ENCODE peak calls at places on chromosomes 12 and 14, in four cellular contexts. C is AG04450, W is fibroblast of lung, V is upper lobe of left lung. B is an unnamed sample.

GRCh38 chr12:53963434-53964314 is 9.0 kb downstream of the HOXC12 start:
- DNase-seq in C (no peak), W (no peak), V (peak), B (no peak)

GRCh38 chr12:40718878-40719372 is 26.7 kb downstream of the CNTN1 start:
- DNase-seq in C (no peak), W (no peak), V (no peak), B (no peak)

GRCh38 chr12:68536885-68537284 is 73.8 kb upstream of the RAP1B start:
- DNase-seq in C (no peak), W (no peak), V (no peak), B (no peak)

GRCh38 chr12:102631274-102631673 is 150.9 kb upstream of the IGF1 start:
- DNase-seq in C (peak), W (peak), V (no peak), B (no peak)

GRCh38 chr12:24015771-24016170 is 66.3 kb upstream of the SOX5 start:
- DNase-seq in C (no peak), W (no peak), V (no peak), B (no peak)

GRCh38 chr12:49585477-49586445 is 17.8 kb upstream of the MCRS1 start:
- DNase-seq in C (no peak), W (no peak), V (no peak), B (no peak)

GRCh38 chr12:92695056-92695455 is 7.7 kb upstream of the PLEKHG7 start:
- DNase-seq in C (no peak), W (no peak), V (no peak), B (no peak)

GRCh38 chr14:44567997-44568396 is 60.9 kb upstream of the FSCB start:
- DNase-seq in C (no peak), W (no peak), V (no peak), B (no peak)

GRCh38 chr14:23040100-23040499 is 1.9 kb upstream of the PSMB11 start:
- DNase-seq in C (no peak), W (no peak), V (no peak), B (no peak)

GRCh38 chr14:93100570-93100969 is 15.2 kb downstream of the ITPK1 start:
- DNase-seq in C (no peak), W (no peak), V (no peak), B (no peak)

GRCh38 chr14:99229654-99230215 is 42.3 kb downstream of the BCL11B start:
- DNase-seq in C (no peak), W (no peak), V (no peak), B (no peak)

GRCh38 chr12:53352331-53353258 is 16.4 kb upstream of the SP7 start:
- DNase-seq in C (peak), W (peak), V (no peak), B (peak)

GRCh38 chr12:130280226-130280625 is 57.5 kb upstream of the PIWIL1 start:
- DNase-seq in C (no peak), W (no peak), V (no peak), B (no peak)

GRCh38 chr12:51972849-51973273 is 21.4 kb downstream of the ACVR1B start:
- DNase-seq in C (no peak), W (peak), V (no peak), B (no peak)

GRCh38 chr12:64180951-64181350 is 41.1 kb downstream of the KICS2 start:
- DNase-seq in C (no peak), W (peak), V (no peak), B (no peak)

GRCh38 chr12:119681953-119682352 is 14.0 kb downstream of the PRKAB1 start:
- DNase-seq in C (no peak), W (no peak), V (no peak), B (no peak)

GRCh38 chr12:99957866-99958466 is 26.8 kb downstream of the ANKS1B start:
- DNase-seq in C (no peak), W (no peak), V (no peak), B (no peak)

GRCh38 chr12:11059784-11060183 is 2.3 kb downstream of the TAS2R46 start:
- DNase-seq in C (no peak), W (peak), V (no peak), B (no peak)

GRCh38 chr14:74804219-74804825 is 41.2 kb downstream of the YLPM1 start:
- DNase-seq in C (peak), W (peak), V (no peak), B (no peak)

GRCh38 chr14:64303471-64303917 is 9.3 kb upstream of the ESR2 start:
- DNase-seq in C (no peak), W (peak), V (no peak), B (no peak)

GRCh38 chr14:72779679-72780078 is 114.2 kb downstream of the DPF3 start:
- DNase-seq in C (no peak), W (no peak), V (no peak), B (no peak)

GRCh38 chr12:108240027-108240785 is 98.9 kb downstream of the CMKLR1 start:
- DNase-seq in C (no peak), W (no peak), V (peak), B (no peak)
- TF ChIP-seq CTCF in C (no peak), W (no peak), V (no peak), B (no peak)

GRCh38 chr14:95515523-95516517 is 630 bp downstream of the SYNE3 start:
- DNase-seq in C (no peak), W (no peak), V (peak), B (no peak)
- TF ChIP-seq CTCF in C (peak), W (peak), V (peak), B (no peak)

GRCh38 chr14:91884664-91885063 is 17.3 kb upstream of the TC2N start:
- DNase-seq in C (no peak), W (no peak), V (no peak), B (no peak)
- TF ChIP-seq CTCF in C (no peak), W (no peak), V (no peak), B (no peak)

GRCh38 chr12:15613981-15614380 is 175.2 kb downstream of the EPS8 start:
- DNase-seq in C (no peak), W (peak), V (no peak), B (no peak)
- TF ChIP-seq CTCF in C (no peak), W (no peak), V (no peak), B (no peak)

GRCh38 chr14:59631237-59631636 is 54.6 kb upstream of the CCDC175 start:
- DNase-seq in C (no peak), W (peak), V (no peak), B (no peak)
- TF ChIP-seq CTCF in C (peak), W (no peak), V (no peak), B (peak)

B was measured in mesothelial cell of epicardium.